ENCODE peak calls at places on chromosomes 12 and 14, in nine cellular contexts. One of them, this sample, is unnamed. For H3K4me1, the result is how much of the 10 kb centered on the place peaks cover.

GRCh38 chr12:114408415-114408814 is 2.5 kb upstream of the TBX5 start:
- DNase-seq in prostate gland: no peak
- DNase-seq in cardiac muscle cell: peak
- DNase-seq in right atrium auricular region: no peak
- DNase-seq in fibroblast of lung: no peak
- DNase-seq in psoas muscle: no peak
- DNase-seq in endodermal cell: peak
- DNase-seq in Peyer's patch: no peak
- DNase-seq in heart left ventricle: no peak
- DNase-seq in this sample: no peak

GRCh38 chr12:9792185-9792900 is 31.6 kb upstream of the CD69 start:
- DNase-seq in prostate gland: no peak
- DNase-seq in fibroblast of lung: no peak
- DNase-seq in cardiac muscle cell: no peak
- DNase-seq in heart left ventricle: no peak
- DNase-seq in Peyer's patch: no peak
- DNase-seq in psoas muscle: no peak
- DNase-seq in endodermal cell: no peak
- DNase-seq in right atrium auricular region: no peak
- DNase-seq in this sample: no peak

GRCh38 chr12:89350661-89351488 is 1.4 kb downstream of the DUSP6 start:
- DNase-seq in endodermal cell: peak
- DNase-seq in heart left ventricle: no peak
- DNase-seq in fibroblast of lung: peak
- DNase-seq in right atrium auricular region: no peak
- DNase-seq in Peyer's patch: peak
- DNase-seq in psoas muscle: peak
- DNase-seq in prostate gland: no peak
- DNase-seq in cardiac muscle cell: peak
- DNase-seq in this sample: no peak

GRCh38 chr12:77947326-77947725 is 116.6 kb downstream of the NAV3 start:
- DNase-seq in heart left ventricle: no peak
- DNase-seq in fibroblast of lung: peak
- DNase-seq in psoas muscle: no peak
- DNase-seq in prostate gland: no peak
- DNase-seq in cardiac muscle cell: peak
- DNase-seq in right atrium auricular region: no peak
- DNase-seq in Peyer's patch: no peak
- DNase-seq in endodermal cell: no peak
- DNase-seq in this sample: no peak

GRCh38 chr12:1797011-1797901 is 23.1 kb upstream of the LRTM2 start:
- DNase-seq in prostate gland: no peak
- DNase-seq in right atrium auricular region: peak
- DNase-seq in fibroblast of lung: no peak
- DNase-seq in Peyer's patch: peak
- DNase-seq in cardiac muscle cell: peak
- DNase-seq in endodermal cell: peak
- DNase-seq in psoas muscle: peak
- DNase-seq in heart left ventricle: peak
- DNase-seq in this sample: peak

GRCh38 chr12:115998119-115998633 is 279.3 kb downstream of the MED13L start:
- DNase-seq in right atrium auricular region: no peak
- DNase-seq in cardiac muscle cell: peak
- DNase-seq in Peyer's patch: peak
- DNase-seq in heart left ventricle: no peak
- DNase-seq in endodermal cell: peak
- DNase-seq in fibroblast of lung: peak
- DNase-seq in prostate gland: no peak
- DNase-seq in psoas muscle: no peak
- DNase-seq in this sample: no peak

GRCh38 chr14:94213021-94213420 is 38.9 kb downstream of the PPP4R4 start:
- DNase-seq in prostate gland: no peak
- DNase-seq in Peyer's patch: no peak
- DNase-seq in endodermal cell: no peak
- DNase-seq in psoas muscle: no peak
- DNase-seq in fibroblast of lung: peak
- DNase-seq in right atrium auricular region: no peak
- DNase-seq in cardiac muscle cell: peak
- DNase-seq in heart left ventricle: no peak
- DNase-seq in this sample: no peak

GRCh38 chr14:95275507-95275906 is 44.2 kb downstream of the CLMN start:
- DNase-seq in endodermal cell: peak
- DNase-seq in Peyer's patch: no peak
- DNase-seq in right atrium auricular region: no peak
- DNase-seq in psoas muscle: no peak
- DNase-seq in cardiac muscle cell: no peak
- DNase-seq in prostate gland: no peak
- DNase-seq in fibroblast of lung: no peak
- DNase-seq in heart left ventricle: no peak
- DNase-seq in this sample: no peak

GRCh38 chr14:50670196-50670875 is 2.2 kb upstream of the SAV1 start:
- DNase-seq in psoas muscle: no peak
- DNase-seq in prostate gland: no peak
- DNase-seq in endodermal cell: peak
- DNase-seq in cardiac muscle cell: peak
- DNase-seq in right atrium auricular region: no peak
- DNase-seq in Peyer's patch: no peak
- DNase-seq in fibroblast of lung: peak
- DNase-seq in heart left ventricle: no peak
- DNase-seq in this sample: no peak

GRCh38 chr14:30580616-30581282 is 21.8 kb downstream of the G2E3 start:
- DNase-seq in prostate gland: no peak
- DNase-seq in heart left ventricle: no peak
- DNase-seq in fibroblast of lung: peak
- DNase-seq in psoas muscle: no peak
- DNase-seq in right atrium auricular region: no peak
- DNase-seq in cardiac muscle cell: peak
- DNase-seq in endodermal cell: no peak
- DNase-seq in Peyer's patch: no peak
- DNase-seq in this sample: no peak

GRCh38 chr12:130764475-130765185 is 48.5 kb upstream of the RIMBP2 start:
- DNase-seq in psoas muscle: no peak
- DNase-seq in right atrium auricular region: no peak
- DNase-seq in cardiac muscle cell: peak
- DNase-seq in endodermal cell: peak
- DNase-seq in heart left ventricle: no peak
- DNase-seq in fibroblast of lung: peak
- DNase-seq in Peyer's patch: no peak
- DNase-seq in prostate gland: no peak
- DNase-seq in this sample: no peak

GRCh38 chr12:18483723-18484325 is 222.5 kb downstream of the PIK3C2G start:
- DNase-seq in heart left ventricle: no peak
- DNase-seq in prostate gland: no peak
- DNase-seq in endodermal cell: no peak
- DNase-seq in cardiac muscle cell: no peak
- DNase-seq in right atrium auricular region: no peak
- DNase-seq in fibroblast of lung: no peak
- DNase-seq in psoas muscle: no peak
- DNase-seq in Peyer's patch: no peak
- DNase-seq in this sample: no peak

DNA sequence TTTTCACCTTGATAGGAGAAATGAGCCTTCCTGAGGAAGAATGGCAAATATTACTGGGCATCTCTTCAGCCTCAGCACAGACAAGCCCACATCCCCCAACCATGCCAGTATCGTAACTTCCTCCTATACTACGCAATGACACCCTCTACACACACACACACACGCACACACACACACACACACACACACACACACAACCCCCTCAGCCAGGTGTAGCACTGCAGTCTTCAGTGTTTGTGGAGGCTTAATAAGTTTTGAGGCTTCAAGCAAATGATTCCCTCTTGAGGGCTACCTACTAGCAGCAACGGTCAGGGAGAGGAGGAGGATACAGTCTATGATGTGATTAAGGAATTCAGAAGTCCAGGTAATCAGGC is 1.6 kb downstream of the DGKA start:
- DNase-seq in heart left ventricle: no peak
- DNase-seq in fibroblast of lung: peak
- DNase-seq in prostate gland: no peak
- DNase-seq in cardiac muscle cell: peak
- DNase-seq in Peyer's patch: peak
- DNase-seq in right atrium auricular region: no peak
- DNase-seq in endodermal cell: peak
- DNase-seq in psoas muscle: no peak
- DNase-seq in this sample: no peak
- H3K4me1 ChIP-seq in heart left ventricle: under half
- H3K4me1 ChIP-seq in fibroblast of lung: under half
- H3K4me1 ChIP-seq in prostate gland: under half
- H3K4me1 ChIP-seq in cardiac muscle cell: under half
- H3K4me1 ChIP-seq in Peyer's patch: half or more
- H3K4me1 ChIP-seq in right atrium auricular region: half or more
- H3K4me1 ChIP-seq in endodermal cell: under half
- H3K4me1 ChIP-seq in psoas muscle: under half
- H3K4me1 ChIP-seq in this sample: half or more

GRCh38 chr12:96238336-96239031 is 44.3 kb downstream of the ELK3 start:
- DNase-seq in psoas muscle: no peak
- DNase-seq in cardiac muscle cell: no peak
- DNase-seq in right atrium auricular region: no peak
- DNase-seq in endodermal cell: peak
- DNase-seq in Peyer's patch: no peak
- DNase-seq in fibroblast of lung: no peak
- DNase-seq in heart left ventricle: no peak
- DNase-seq in prostate gland: no peak
- DNase-seq in this sample: no peak

GRCh38 chr12:96237465-96238077 is 43.4 kb downstream of the ELK3 start:
- DNase-seq in fibroblast of lung: peak
- DNase-seq in psoas muscle: peak
- DNase-seq in Peyer's patch: peak
- DNase-seq in endodermal cell: peak
- DNase-seq in prostate gland: no peak
- DNase-seq in heart left ventricle: peak
- DNase-seq in cardiac muscle cell: peak
- DNase-seq in right atrium auricular region: peak
- DNase-seq in this sample: peak

GRCh38 chr12:96235497-96235826 is 41.3 kb downstream of the ELK3 start:
- DNase-seq in psoas muscle: no peak
- DNase-seq in prostate gland: no peak
- DNase-seq in cardiac muscle cell: no peak
- DNase-seq in endodermal cell: peak
- DNase-seq in Peyer's patch: no peak
- DNase-seq in fibroblast of lung: no peak
- DNase-seq in right atrium auricular region: no peak
- DNase-seq in heart left ventricle: no peak
- DNase-seq in this sample: no peak

GRCh38 chr12:96236221-96236822 is 42.1 kb downstream of the ELK3 start:
- DNase-seq in fibroblast of lung: peak
- DNase-seq in right atrium auricular region: no peak
- DNase-seq in psoas muscle: peak
- DNase-seq in cardiac muscle cell: peak
- DNase-seq in Peyer's patch: no peak
- DNase-seq in endodermal cell: no peak
- DNase-seq in prostate gland: no peak
- DNase-seq in heart left ventricle: no peak
- DNase-seq in this sample: no peak

GRCh38 chr12:96237035-96237434 is 42.9 kb downstream of the ELK3 start:
- DNase-seq in fibroblast of lung: peak
- DNase-seq in endodermal cell: no peak
- DNase-seq in prostate gland: no peak
- DNase-seq in psoas muscle: no peak
- DNase-seq in cardiac muscle cell: peak
- DNase-seq in right atrium auricular region: no peak
- DNase-seq in Peyer's patch: no peak
- DNase-seq in heart left ventricle: no peak
- DNase-seq in this sample: no peak
- H3K4me1 ChIP-seq in fibroblast of lung: half or more
- H3K4me1 ChIP-seq in endodermal cell: under half
- H3K4me1 ChIP-seq in prostate gland: under half
- H3K4me1 ChIP-seq in psoas muscle: under half
- H3K4me1 ChIP-seq in cardiac muscle cell: under half
- H3K4me1 ChIP-seq in right atrium auricular region: half or more
- H3K4me1 ChIP-seq in Peyer's patch: half or more
- H3K4me1 ChIP-seq in heart left ventricle: under half
- H3K4me1 ChIP-seq in this sample: half or more

GRCh38 chr14:105480807-105481801 is 5.6 kb upstream of the CRIP1 start:
- DNase-seq in psoas muscle: peak
- DNase-seq in cardiac muscle cell: peak
- DNase-seq in fibroblast of lung: peak
- DNase-seq in endodermal cell: peak
- DNase-seq in right atrium auricular region: peak
- DNase-seq in heart left ventricle: peak
- DNase-seq in prostate gland: peak
- DNase-seq in Peyer's patch: peak
- DNase-seq in this sample: peak
- H3K4me1 ChIP-seq in psoas muscle: under half
- H3K4me1 ChIP-seq in cardiac muscle cell: half or more
- H3K4me1 ChIP-seq in fibroblast of lung: under half
- H3K4me1 ChIP-seq in endodermal cell: under half
- H3K4me1 ChIP-seq in right atrium auricular region: half or more
- H3K4me1 ChIP-seq in heart left ventricle: under half
- H3K4me1 ChIP-seq in prostate gland: under half
- H3K4me1 ChIP-seq in Peyer's patch: half or more
- H3K4me1 ChIP-seq in this sample: half or more

DNA sequence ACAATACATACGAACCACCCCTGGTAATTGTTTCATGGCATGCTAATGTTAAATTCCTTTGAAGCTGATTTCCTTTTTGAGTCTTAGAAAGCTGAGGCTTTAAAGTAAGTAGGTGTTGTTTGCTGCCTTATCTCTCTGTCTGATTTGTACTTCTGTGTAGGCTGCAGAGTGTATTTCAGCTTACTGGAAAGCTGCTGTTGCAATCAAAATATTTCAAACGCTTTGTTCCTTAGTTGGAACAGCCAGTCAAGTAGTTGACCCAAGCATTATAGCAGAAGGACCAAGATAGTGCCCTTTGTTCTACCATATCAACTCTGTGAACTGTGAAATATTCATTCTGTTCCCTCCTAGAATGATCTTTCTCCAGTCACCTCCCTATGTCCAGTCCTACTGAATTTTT is 3.1 kb downstream of the PKP2 start:
- DNase-seq in right atrium auricular region: no peak
- DNase-seq in Peyer's patch: no peak
- DNase-seq in cardiac muscle cell: peak
- DNase-seq in prostate gland: no peak
- DNase-seq in fibroblast of lung: peak
- DNase-seq in heart left ventricle: no peak
- DNase-seq in psoas muscle: no peak
- DNase-seq in endodermal cell: no peak
- DNase-seq in this sample: no peak
- H3K4me1 ChIP-seq in right atrium auricular region: under half
- H3K4me1 ChIP-seq in Peyer's patch: under half
- H3K4me1 ChIP-seq in cardiac muscle cell: under half
- H3K4me1 ChIP-seq in prostate gland: under half
- H3K4me1 ChIP-seq in fibroblast of lung: under half
- H3K4me1 ChIP-seq in heart left ventricle: under half
- H3K4me1 ChIP-seq in psoas muscle: under half
- H3K4me1 ChIP-seq in endodermal cell: under half
- H3K4me1 ChIP-seq in this sample: under half